ENCODE peak calls at places on chromosomes 4 and X, in six cellular contexts. X is GM23248, J is OCI-LY7, N is SK-N-SH, Y is PC-3, H is MM.1S. A is an unnamed sample. For H3K4me1, the result is how much of the 10 kb centered on the place peaks cover.

GRCh38 chr4:121072836-121073362 is 564 bp upstream of the NDNF start:
- DNase-seq in X (peak), J (no peak), N (peak), Y (no peak), H (peak), A (peak)

GRCh38 chr4:61200991-61201526 is 933 bp downstream of the ADGRL3 start:
- DNase-seq in X (peak), J (no peak), N (peak), Y (peak), H (no peak), A (peak)

GRCh38 chrX:75893281-75893680 is 108.2 kb upstream of the MAGEE2 start:
- DNase-seq in X (no peak), J (no peak), N (no peak), Y (no peak), H (no peak), A (no peak)

GRCh38 chr4:52106701-52107100 is 55.6 kb downstream of the SPATA18 start:
- DNase-seq in X (peak), J (no peak), N (no peak), Y (no peak), H (no peak), A (no peak)

GRCh38 chr4:184536881-184537248 is 62.5 kb upstream of the IRF2 start:
- DNase-seq in X (peak), J (peak), N (no peak), Y (peak), H (no peak), A (no peak)

GRCh38 chrX:55057691-55058249 is 17.1 kb upstream of the PAGE2B start:
- DNase-seq in X (peak), J (peak), N (peak), Y (peak), H (peak), A (peak)

GRCh38 chr4:138751290-138751689 is 264.3 kb upstream of the NOCT start:
- DNase-seq in X (peak), J (no peak), N (no peak), Y (no peak), H (no peak), A (no peak)

GRCh38 chrX:3589474-3589873 is 124.0 kb downstream of the PRKX start:
- DNase-seq in X (no peak), J (no peak), N (no peak), Y (no peak), H (no peak), A (no peak)

GRCh38 chr4:145230726-145231125 is 50.3 kb upstream of the OTUD4 start:
- DNase-seq in X (peak), J (no peak), N (no peak), Y (no peak), H (no peak), A (no peak)

GRCh38 chrX:150269613-150270254 is 93.4 kb upstream of the MAMLD1 start:
- DNase-seq in X (peak), J (no peak), N (peak), Y (no peak), H (no peak), A (no peak)

GRCh38 chr4:57195622-57196021 is 85.4 kb upstream of the IGFBP7 start:
- DNase-seq in X (no peak), J (no peak), N (no peak), Y (no peak), H (no peak), A (no peak)

GRCh38 chrX:54411732-54412131 is 28.5 kb upstream of the TSR2 start:
- DNase-seq in X (no peak), J (no peak), N (no peak), Y (no peak), H (no peak), A (no peak)

GRCh38 chrX:40266490-40267333 is 169.0 kb upstream of the BCOR start:
- DNase-seq in X (peak), J (peak), N (peak), Y (peak), H (peak), A (peak)

GRCh38 chr4:41550308-41550707 is 12.4 kb downstream of the LIMCH1 start:
- DNase-seq in X (no peak), J (no peak), N (no peak), Y (peak), H (no peak), A (no peak)

GRCh38 chrX:9339603-9340569 is 125.0 kb upstream of the TBL1X start:
- DNase-seq in X (peak), J (no peak), N (no peak), Y (no peak), H (peak), A (no peak)

GRCh38 chr4:155522201-155522600 is 144.4 kb upstream of the GUCY1A1 start:
- DNase-seq in X (no peak), J (no peak), N (no peak), Y (no peak), H (no peak), A (no peak)

GRCh38 chrX:8848921-8849320 is 47.7 kb upstream of the FAM9A start:
- DNase-seq in X (peak), J (no peak), N (no peak), Y (peak), H (no peak), A (no peak)

GRCh38 chr4:148926861-148927260 is 484.6 kb upstream of the NR3C2 start:
- DNase-seq in X (peak), J (no peak), N (no peak), Y (peak), H (no peak), A (no peak)

GRCh38 chr4:119652978-119653377 is 24.4 kb upstream of the PDE5A start:
- DNase-seq in X (peak), J (no peak), N (no peak), Y (peak), H (no peak), A (no peak)

GRCh38 chrX:69412661-69413060 is 91.5 kb upstream of the NALF2 start:
- DNase-seq in X (no peak), J (no peak), N (no peak), Y (no peak), H (no peak), A (no peak)

GRCh38 chr4:99025506-99025905 is 30.0 kb downstream of the METAP1 start:
- DNase-seq in X (no peak), J (no peak), N (no peak), Y (no peak), H (no peak), A (no peak)

GRCh38 chr4:99028187-99028586 is 32.7 kb downstream of the METAP1 start:
- DNase-seq in X (peak), J (no peak), N (no peak), Y (peak), H (no peak), A (no peak)

GRCh38 chr4:99029852-99030251 is 34.3 kb downstream of the METAP1 start:
- DNase-seq in X (no peak), J (peak), N (no peak), Y (no peak), H (no peak), A (no peak)

GRCh38 chr4:99027304-99027703 is 31.8 kb downstream of the METAP1 start:
- DNase-seq in X (no peak), J (no peak), N (no peak), Y (no peak), H (no peak), A (no peak)

GRCh38 chr4:99029018-99029735 is 33.7 kb downstream of the METAP1 start:
- DNase-seq in X (peak), J (no peak), N (no peak), Y (no peak), H (no peak), A (no peak)
- H3K4me1 ChIP-seq in X (under half), J (under half), N (under half), Y (under half), H (under half), A (under half)

GRCh38 chrX:118257781-118258180 is 88.1 kb upstream of the WDR44 start:
- DNase-seq in X (no peak), J (no peak), N (no peak), Y (no peak), H (no peak), A (no peak)

GRCh38 chrX:118252967-118253366 is 92.9 kb upstream of the WDR44 start:
- DNase-seq in X (no peak), J (no peak), N (no peak), Y (no peak), H (no peak), A (no peak)

GRCh38 chrX:118255921-118256320 is 90.0 kb upstream of the WDR44 start:
- DNase-seq in X (no peak), J (no peak), N (no peak), Y (no peak), H (no peak), A (no peak)

GRCh38 chrX:118251251-118251650 is 94.7 kb upstream of the WDR44 start:
- DNase-seq in X (peak), J (no peak), N (no peak), Y (no peak), H (no peak), A (no peak)

GRCh38 chrX:118254611-118255010 is 91.3 kb upstream of the WDR44 start:
- DNase-seq in X (peak), J (peak), N (peak), Y (peak), H (peak), A (peak)
- TF ChIP-seq EZH2phosphoT487 in X (no peak), J (no peak), N (no peak), Y (no peak), H (no peak), A (no peak)

DNA sequence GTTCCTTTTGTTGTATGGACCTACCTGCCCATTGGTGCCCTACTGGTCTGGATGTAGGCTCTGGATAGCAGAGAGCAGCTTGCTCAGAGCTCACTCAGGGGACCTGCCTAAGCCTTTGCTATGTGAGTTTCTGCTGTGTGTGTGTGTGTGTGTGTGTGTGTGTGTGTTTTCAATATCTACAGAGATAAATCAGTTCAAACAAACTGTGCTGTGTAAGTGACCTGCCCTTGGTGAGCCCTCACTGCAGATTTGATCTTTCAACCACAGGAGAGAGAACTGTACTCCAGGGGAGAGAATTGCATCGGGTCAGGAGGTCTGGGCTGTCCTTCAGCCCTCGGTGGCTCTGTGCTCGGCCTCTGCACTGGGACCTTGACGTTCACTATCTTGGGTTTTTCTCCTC is 35.0 kb upstream of the CDKN2AIP start:
- DNase-seq in X (no peak), J (no peak), N (no peak), Y (no peak), H (no peak), A (no peak)
- H2AFZ ChIP-seq in X (no peak), J (no peak), N (no peak), Y (no peak), H (no peak), A (no peak)

GRCh38 chr4:110091426-110091825 is 107.0 kb downstream of the ELOVL6 start:
- DNase-seq in X (peak), J (no peak), N (no peak), Y (peak), H (no peak), A (no peak)
- H3K4me1 ChIP-seq in X (under half), J (under half), N (under half), Y (half or more), H (under half), A (under half)